ENCODE peak calls at places on chromosomes 16 and 17, in six cellular contexts. G is neural progenitor cell; N is H7; K is activated naive CD4-positive, alpha-beta T cell treated with anti-CD3 and anti-CD28 coated beads for 36 hours; E is iris pigment epithelial cell; Q is GF-D8. B is an unnamed sample.

GRCh38 chr16:57898961-57899360 is 72.0 kb downstream of the CNGB1 start:
- DNase-seq in Q (no peak), G (peak; percentile 76), K (no peak), N (no peak), E (no peak), B (no peak)

GRCh38 chr17:32525116-32525515 is 38.3 kb downstream of the CDK5R1 start:
- DNase-seq in K (no peak), N (no peak), G (no peak), Q (no peak), E (peak; percentile 69), B (no peak)

GRCh38 chr17:17476865-17477467 is at the start of gene MED9:
- DNase-seq in N (peak; percentile 99), G (peak; percentile 97), K (peak; percentile 96), E (peak; percentile 87), Q (peak; percentile 36), B (peak; percentile 95)

GRCh38 chr16:19831678-19832077 is 53.0 kb downstream of the GPRC5B start:
- DNase-seq in E (peak; percentile 94), K (no peak), Q (no peak), N (no peak), G (no peak), B (no peak)

GRCh38 chr17:70780031-70780430 is 610.7 kb downstream of the KCNJ2 start:
- DNase-seq in K (no peak), E (peak; percentile 17), Q (no peak), G (no peak), N (no peak), B (no peak)

GRCh38 chr16:67001159-67001486 is 12.7 kb downstream of the CES4A start:
- DNase-seq in N (no peak), E (no peak), Q (no peak), G (no peak), K (no peak), B (no peak)

GRCh38 chr16:55001931-55002330 is 71.3 kb downstream of the IRX5 start:
- DNase-seq in K (no peak), N (no peak), G (no peak), E (no peak), Q (no peak), B (no peak)

GRCh38 chr17:75346906-75347305 is 57.7 kb upstream of the SLC25A19 start:
- DNase-seq in N (peak; percentile 52), K (peak; percentile 47), E (peak; percentile 59), G (peak; percentile 58), Q (peak; percentile 50), B (peak; percentile 66)

GRCh38 chr16:8571061-8571596 is 19.2 kb downstream of the TMEM114 start:
- DNase-seq in N (peak; percentile 22), E (peak; percentile 59), G (peak; percentile 68), K (no peak), Q (peak; percentile 17), B (no peak)

GRCh38 chr16:69904495-69905170 is 46.5 kb upstream of the CLEC18A start:
- DNase-seq in K (no peak), G (no peak), N (peak; percentile 37), Q (no peak), E (no peak), B (peak; percentile 51)

GRCh38 chr17:16910341-16910740 is 61.6 kb downstream of the TNFRSF13B start:
- DNase-seq in Q (no peak), E (no peak), K (no peak), N (no peak), G (no peak), B (peak; percentile 25)

GRCh38 chr17:78828470-78829185 is 12.0 kb downstream of the USP36 start:
- DNase-seq in K (peak; percentile 56), G (peak; percentile 24), E (peak; percentile 90), N (peak; percentile 66), Q (no peak), B (peak; percentile 63)

GRCh38 chr16:73253922-73254480 is 206.1 kb upstream of the ZFHX3 start:
- DNase-seq in K (no peak), G (no peak), E (no peak), N (no peak), Q (no peak), B (no peak)

GRCh38 chr16:12321363-12321762 is 344.8 kb downstream of the SNX29 start:
- DNase-seq in N (no peak), E (no peak), K (no peak), G (peak; percentile 26), Q (no peak), B (no peak)

GRCh38 chr16:31181102-31181830 is 1.3 kb downstream of the FUS start:
- DNase-seq in E (peak; percentile 55), Q (no peak), G (peak; percentile 50), N (no peak), K (peak; percentile 62), B (no peak)

GRCh38 chr16:68403704-68404103 is 44.6 kb downstream of the SMPD3 start:
- DNase-seq in K (no peak), E (no peak), N (no peak), G (no peak), Q (no peak), B (no peak)

GRCh38 chr17:74760404-74761105 is 12.1 kb downstream of the NHERF1 start:
- DNase-seq in Q (no peak), K (no peak), G (peak; percentile 65), N (peak; percentile 84), E (no peak), B (no peak)

GRCh38 chr17:17877548-17878358 is 41.0 kb upstream of the SREBF1 start:
- DNase-seq in E (peak; percentile 85), N (peak; percentile 81), Q (no peak), K (no peak), G (peak; percentile 92), B (peak; percentile 75)

GRCh38 chr17:1006054-1006453 is 9.1 kb downstream of the TIMM22 start:
- DNase-seq in E (no peak), N (peak; percentile 71), Q (no peak), K (no peak), G (no peak), B (no peak)

GRCh38 chr16:4328580-4329353 is 12.9 kb downstream of the GLIS2 start:
- DNase-seq in N (no peak), K (no peak), G (no peak), Q (no peak), E (no peak), B (no peak)

GRCh38 chr16:23564964-23565363 is 7.4 kb downstream of the UBFD1 start:
- DNase-seq in K (no peak), N (no peak), G (no peak), Q (no peak), E (no peak), B (no peak)

GRCh38 chr16:71576971-71577370 is at the start of gene TAT:
- DNase-seq in K (no peak), E (no peak), Q (no peak), G (no peak), N (peak; percentile 60), B (no peak)

GRCh38 chr16:55443434-55443833 is 35.6 kb upstream of the MMP2 start:
- DNase-seq in G (no peak), N (no peak), Q (no peak), K (no peak), E (no peak), B (no peak)

GRCh38 chr16:67926181-67926742 is 5.4 kb downstream of the CTRL start:
- DNase-seq in E (peak; percentile 28), Q (no peak), G (no peak), K (no peak), N (peak; percentile 79), B (no peak)

GRCh38 chr17:45310380-45311324 is 6.2 kb downstream of the MAP3K14 start:
- DNase-seq in E (no peak), N (no peak), Q (peak; percentile 32), K (no peak), G (no peak), B (no peak)

GRCh38 chr17:36072431-36073121 is 8.5 kb downstream of the CCL18 start:
- DNase-seq in Q (no peak), K (peak; percentile 81), G (peak; percentile 86), N (peak; percentile 85), E (peak; percentile 22), B (peak; percentile 89)

GRCh38 chr16:79008869-79009179 is 591.7 kb downstream of the MAF start:
- DNase-seq in E (no peak), N (no peak), G (no peak), Q (no peak), K (no peak), B (no peak)

GRCh38 chr16:74123826-74124225 is 172.8 kb upstream of the PSMD7 start:
- DNase-seq in K (no peak), G (no peak), N (no peak), Q (no peak), E (no peak), B (no peak)

GRCh38 chr16:78292726-78293380 is 193.4 kb downstream of the WWOX start:
- DNase-seq in N (no peak), K (no peak), G (no peak), Q (no peak), E (no peak), B (no peak)

GRCh38 chr17:67386965-67387551 is 10.0 kb downstream of the PITPNC1 start:
- DNase-seq in N (peak; percentile 85), K (peak; percentile 86), Q (no peak), E (peak; percentile 21), G (peak; percentile 85), B (peak; percentile 75)